ENCODE peak calls at places on chromosomes 1 and 21, in ten cellular contexts. W is activated effector memory CD4-positive, alpha-beta T cell treated with anti-CD3 and anti-CD28 coated beads, Interleukin-2, amount 50 U/mL, for 16 hours; R is stimulated activated naive CD8-positive, alpha-beta T cell treated with anti-CD3 and anti-CD28 coated beads, Interleukin-15, Interleukin-2, amounts not matched to agents 100 U/mL and 50 U/mL, for 24 hours; B is GM12892; Q is EL; D is transverse colon; O is GM23248; F is NCI-H146; V is nucleus accumbens; G is HEK293T. Y is an unnamed sample.

GRCh38 chr1:63659448-63659847 is 66.2 kb downstream of the PGM1 start:
- DNase-seq in W (no peak), R (no peak), B (no peak), Q (no peak), D (no peak), O (no peak), F (no peak), V (no peak), G (no peak), Y (no peak)

GRCh38 chr1:87140831-87141540 is 187.7 kb upstream of the LMO4 start:
- DNase-seq in W (no peak), R (no peak), B (no peak), Q (peak), D (no peak), O (peak), F (no peak), V (no peak), G (no peak), Y (no peak)

GRCh38 chr1:110880708-110881374 is 7.9 kb downstream of the CD53 start:
- DNase-seq in W (peak), R (peak), B (no peak), Q (no peak), D (no peak), O (peak), F (no peak), V (no peak), G (no peak), Y (no peak)

GRCh38 chr21:29175408-29176147 is 45.1 kb downstream of the MAP3K7CL start:
- DNase-seq in W (no peak), R (no peak), B (no peak), Q (peak), D (no peak), O (peak), F (peak), V (no peak), G (no peak), Y (no peak)

GRCh38 chr1:221439734-221440436 is 302.0 kb downstream of the DUSP10 start:
- DNase-seq in W (peak), R (peak), B (no peak), Q (peak), D (no peak), O (peak), F (no peak), V (no peak), G (no peak), Y (no peak)

GRCh38 chr1:219812086-219812485 is 116.3 kb downstream of the SLC30A10 start:
- DNase-seq in W (no peak), R (no peak), B (no peak), Q (no peak), D (no peak), O (no peak), F (no peak), V (no peak), G (no peak), Y (no peak)

GRCh38 chr1:66848193-66848592 is 47.1 kb upstream of the INSL5 start:
- DNase-seq in W (no peak), R (no peak), B (no peak), Q (no peak), D (no peak), O (no peak), F (no peak), V (no peak), G (no peak), Y (no peak)

GRCh38 chr1:97350662-97351061 is 570.2 kb downstream of the DPYD start:
- DNase-seq in W (no peak), R (no peak), B (no peak), Q (peak), D (no peak), O (no peak), F (no peak), V (no peak), G (no peak), Y (no peak)

GRCh38 chr1:86757272-86757984 is 53.1 kb downstream of the SH3GLB1 start:
- DNase-seq in W (no peak), R (no peak), B (no peak), Q (no peak), D (no peak), O (peak), F (no peak), V (peak), G (no peak), Y (no peak)

GRCh38 chr1:87362834-87363426 is 34.2 kb downstream of the LMO4 start:
- DNase-seq in W (no peak), R (no peak), B (no peak), Q (peak), D (no peak), O (peak), F (no peak), V (no peak), G (no peak), Y (no peak)

GRCh38 chr1:203291201-203292096 is 13.9 kb upstream of the BTG2 start:
- DNase-seq in W (no peak), R (no peak), B (no peak), Q (no peak), D (peak), O (no peak), F (peak), V (no peak), G (no peak), Y (no peak)

Y was measured in GM18507.